ENCODE peak calls at places on chromosomes 11 and 22, in nine cellular contexts. A is stimulated activated CD8-positive, alpha-beta memory T cell treated with anti-CD3 and anti-CD28 coated beads, Interleukin-4, amount 100 ng/mL, for 4 hours; P is EH; O is NCI-H1048; R is T-helper 9 cell; X is fibroblast of mammary gland; T is activated CD8-positive, alpha-beta memory T cell treated with anti-CD3 and anti-CD28 coated beads for 4 hours; H is DMS153; G is left kidney. Z is an unnamed sample.

GRCh38 chr11:47378011-47378835 is at the start of gene SPI1:
- DNase-seq in A (no peak), P (no peak), O (no peak), R (no peak), X (no peak), T (no peak), H (no peak), G (peak), Z (no peak)

GRCh38 chr11:22898036-22898435 is 37.8 kb upstream of the CCDC179 start:
- DNase-seq in A (no peak), P (no peak), O (no peak), R (no peak), X (no peak), T (no peak), H (no peak), G (no peak), Z (no peak)

GRCh38 chr11:57546869-57547518 is 9.6 kb downstream of the SMTNL1 start:
- DNase-seq in A (no peak), P (peak), O (no peak), R (no peak), X (peak), T (no peak), H (no peak), G (peak), Z (peak)

GRCh38 chr22:20055654-20056053 is 24.4 kb upstream of the DGCR8 start:
- DNase-seq in A (no peak), P (no peak), O (no peak), R (no peak), X (no peak), T (no peak), H (no peak), G (no peak), Z (no peak)

GRCh38 chr11:8265681-8266241 is 2.1 kb upstream of the LMO1 start:
- DNase-seq in A (no peak), P (no peak), O (no peak), R (no peak), X (no peak), T (no peak), H (no peak), G (peak), Z (peak)

GRCh38 chr11:61749607-61750217 is 2.7 kb upstream of the MYRF start:
- DNase-seq in A (no peak), P (no peak), O (no peak), R (no peak), X (peak), T (no peak), H (no peak), G (peak), Z (no peak)

GRCh38 chr11:107102692-107103463 is 84.6 kb upstream of the GUCY1A2 start:
- DNase-seq in A (no peak), P (no peak), O (no peak), R (no peak), X (no peak), T (no peak), H (no peak), G (no peak), Z (no peak)

GRCh38 chr22:45554861-45555260 is 52.2 kb downstream of the FBLN1 start:
- DNase-seq in A (no peak), P (no peak), O (no peak), R (no peak), X (no peak), T (no peak), H (no peak), G (no peak), Z (no peak)

GRCh38 chr11:82703796-82704195 is 29.9 kb downstream of the FAM181B start:
- DNase-seq in A (no peak), P (no peak), O (no peak), R (no peak), X (no peak), T (no peak), H (no peak), G (no peak), Z (no peak)

GRCh38 chr22:49956914-49957825 is 3.4 kb upstream of the PIM3 start:
- DNase-seq in A (no peak), P (no peak), O (no peak), R (no peak), X (no peak), T (no peak), H (no peak), G (no peak), Z (no peak)

GRCh38 chr11:114116800-114117199 is 57.3 kb downstream of the ZBTB16 start:
- DNase-seq in A (no peak), P (no peak), O (no peak), R (no peak), X (no peak), T (no peak), H (no peak), G (no peak), Z (no peak)

GRCh38 chr11:107562647-107563208 is 2.8 kb downstream of the ALKBH8 start:
- DNase-seq in A (no peak), P (peak), O (no peak), R (no peak), X (peak), T (no peak), H (no peak), G (no peak), Z (peak)

GRCh38 chr22:45774016-45774670 is 102.5 kb downstream of the ATXN10 start:
- DNase-seq in A (no peak), P (no peak), O (no peak), R (no peak), X (no peak), T (no peak), H (no peak), G (no peak), Z (no peak)

GRCh38 chr11:28743101-28743550 is 634.9 kb downstream of the METTL15 start:
- DNase-seq in A (no peak), P (peak), O (no peak), R (no peak), X (no peak), T (no peak), H (peak), G (no peak), Z (no peak)

GRCh38 chr22:41000941-41001721 is 50.0 kb downstream of the RBX1 start:
- DNase-seq in A (no peak), P (no peak), O (no peak), R (no peak), X (no peak), T (no peak), H (no peak), G (no peak), Z (no peak)

GRCh38 chr11:74185285-74185684 is 14.2 kb downstream of the PPME1 start:
- DNase-seq in A (no peak), P (no peak), O (no peak), R (no peak), X (no peak), T (no peak), H (no peak), G (no peak), Z (no peak)

GRCh38 chr11:115501895-115502589 is 2.2 kb downstream of the CADM1 start:
- DNase-seq in A (no peak), P (peak), O (no peak), R (no peak), X (no peak), T (no peak), H (peak), G (peak), Z (no peak)

GRCh38 chr11:59953463-59954218 is 10.2 kb upstream of the OOSP4A start:
- DNase-seq in A (no peak), P (no peak), O (no peak), R (no peak), X (no peak), T (no peak), H (no peak), G (no peak), Z (no peak)

GRCh38 chr11:128908391-128909246 is 17.5 kb downstream of the KCNJ5 start:
- DNase-seq in A (no peak), P (peak), O (no peak), R (no peak), X (peak), T (no peak), H (no peak), G (no peak), Z (peak)

GRCh38 chr11:83092488-83093384 is 21.0 kb upstream of the RAB30 start:
- DNase-seq in A (no peak), P (peak), O (no peak), R (no peak), X (no peak), T (no peak), H (peak), G (peak), Z (peak)

GRCh38 chr11:100930185-100930778 is 199.3 kb downstream of the PGR start:
- DNase-seq in A (no peak), P (peak), O (peak), R (no peak), X (peak), T (no peak), H (peak), G (peak), Z (peak)